ENCODE peak calls at places on chromosomes 1 and 21, in eight cellular contexts. I is prostate gland, Q is A549, L is body of pancreas, V is spleen, W is adrenal gland, G is tibial nerve, H is heart left ventricle. N is an unnamed sample.

GRCh38 chr1:119937198-119937597 is 40.9 kb upstream of the ADAM30 start:
- DNase-seq in I (no peak), Q (no peak), L (no peak), V (no peak), W (no peak), G (no peak), H (no peak), N (no peak)

GRCh38 chr1:31166462-31166861 is 73.2 kb downstream of the NKAIN1 start:
- DNase-seq in I (no peak), Q (no peak), L (no peak), V (no peak), W (no peak), G (no peak), H (no peak), N (no peak)

GRCh38 chr1:213549982-213550381 is 437.8 kb upstream of the PROX1 start:
- DNase-seq in I (no peak), Q (no peak), L (no peak), V (no peak), W (no peak), G (no peak), H (no peak), N (no peak)

GRCh38 chr1:156146006-156146748 is 7.2 kb upstream of the SEMA4A start:
- DNase-seq in I (peak), Q (peak), L (peak), V (peak), W (peak), G (no peak), H (peak), N (peak)

GRCh38 chr21:41641821-41642368 is 125.0 kb downstream of the RIPK4 start:
- DNase-seq in I (no peak), Q (peak), L (peak), V (no peak), W (peak), G (peak), H (peak), N (peak)

GRCh38 chr1:94970783-94971182 is 43.9 kb upstream of the CNN3 start:
- DNase-seq in I (no peak), Q (no peak), L (no peak), V (no peak), W (no peak), G (no peak), H (no peak), N (peak)

GRCh38 chr1:181222972-181223371 is 134.5 kb downstream of the IER5 start:
- DNase-seq in I (no peak), Q (no peak), L (no peak), V (no peak), W (peak), G (no peak), H (no peak), N (no peak)

GRCh38 chr1:201753492-201753891 is 75.5 kb upstream of the IPO9 start:
- DNase-seq in I (no peak), Q (no peak), L (no peak), V (no peak), W (no peak), G (no peak), H (no peak), N (no peak)

GRCh38 chr1:196400478-196401453 is 207.5 kb downstream of the KCNT2 start:
- DNase-seq in I (no peak), Q (no peak), L (no peak), V (no peak), W (peak), G (peak), H (peak), N (peak)

GRCh38 chr1:96865731-96866684 is 144.4 kb downstream of the PTBP2 start:
- DNase-seq in I (no peak), Q (peak), L (no peak), V (no peak), W (peak), G (no peak), H (no peak), N (peak)

GRCh38 chr1:25870614-25871013 is 4.9 kb downstream of the PAQR7 start:
- DNase-seq in I (no peak), Q (no peak), L (no peak), V (no peak), W (no peak), G (no peak), H (no peak), N (no peak)

GRCh38 chr1:71307451-71307850 is 226.6 kb upstream of the ZRANB2 start:
- DNase-seq in I (no peak), Q (no peak), L (no peak), V (no peak), W (no peak), G (no peak), H (no peak), N (no peak)

GRCh38 chr1:38117444-38117887 is 70.9 kb upstream of the POU3F1 start:
- DNase-seq in I (peak), Q (no peak), L (no peak), V (no peak), W (no peak), G (no peak), H (no peak), N (no peak)

GRCh38 chr21:37915941-37916794 is at the start of gene KCNJ6:
- DNase-seq in I (peak), Q (peak), L (peak), V (no peak), W (peak), G (no peak), H (peak), N (no peak)

GRCh38 chr1:244092293-244093264 is 41.5 kb downstream of the ZBTB18 start:
- DNase-seq in I (no peak), Q (peak), L (no peak), V (no peak), W (no peak), G (no peak), H (peak), N (no peak)

GRCh38 chr1:218810336-218810735 is 363.3 kb upstream of the LYPLAL1 start:
- DNase-seq in I (no peak), Q (no peak), L (no peak), V (no peak), W (no peak), G (no peak), H (no peak), N (no peak)

GRCh38 chr1:92502247-92502646 is 15.5 kb upstream of the GFI1 start:
- DNase-seq in I (no peak), Q (no peak), L (no peak), V (no peak), W (no peak), G (no peak), H (no peak), N (no peak)

GRCh38 chr1:57831624-57832023 is 407.8 kb upstream of the DAB1 start:
- DNase-seq in I (no peak), Q (peak), L (no peak), V (no peak), W (no peak), G (no peak), H (no peak), N (peak)

DNA sequence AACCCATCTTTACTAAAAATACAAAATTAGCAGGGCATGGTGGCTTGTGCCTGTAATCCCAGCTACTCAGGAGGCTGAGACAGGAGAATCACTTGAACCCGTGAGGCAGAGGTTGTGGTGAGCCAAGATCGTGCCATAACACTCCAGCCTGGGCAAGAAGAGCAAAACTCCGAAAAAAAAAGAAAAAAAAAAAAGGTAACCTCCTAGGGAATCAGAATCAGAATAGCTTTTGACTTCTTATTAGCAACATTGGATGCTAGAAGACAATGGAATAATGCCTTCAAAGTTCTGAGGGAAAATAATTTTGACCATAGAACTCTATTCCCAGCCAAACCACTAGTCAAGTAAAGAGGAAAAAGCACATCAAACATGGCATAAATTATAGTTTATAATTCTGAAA is 60.9 kb downstream of the LMO4 start:
- DNase-seq in I (no peak), Q (no peak), L (no peak), V (no peak), W (no peak), G (no peak), H (no peak), N (no peak)
- TF ChIP-seq POLR2A in I (no peak), Q (no peak), L (no peak), V (no peak), W (no peak), G (no peak), H (no peak), N (no peak)

GRCh38 chr1:234612352-234613127 is 2.6 kb upstream of the IRF2BP2 start:
- DNase-seq in I (peak), Q (peak), L (peak), V (peak), W (peak), G (peak), H (peak), N (peak)
- TF ChIP-seq POLR2A in I (peak), Q (peak), L (peak), V (peak), W (peak), G (peak), H (peak), N (peak)

GRCh38 chr1:99969260-99969728 is 502 bp upstream of the SLC35A3 start:
- DNase-seq in I (peak), Q (peak), L (no peak), V (no peak), W (no peak), G (no peak), H (no peak), N (no peak)
- TF ChIP-seq POLR2A in I (no peak), Q (no peak), L (no peak), V (no peak), W (no peak), G (no peak), H (no peak), N (no peak)

GRCh38 chr1:32611859-32612188 is 38.5 kb downstream of the ZBTB8OS start:
- DNase-seq in I (no peak), Q (no peak), L (no peak), V (no peak), W (no peak), G (no peak), H (no peak), N (no peak)

GRCh38 chr1:32606972-32607371 is 43.4 kb downstream of the ZBTB8OS start:
- DNase-seq in I (no peak), Q (no peak), L (no peak), V (no peak), W (no peak), G (no peak), H (no peak), N (no peak)

GRCh38 chr1:32609180-32609579 is 41.2 kb downstream of the ZBTB8OS start:
- DNase-seq in I (no peak), Q (no peak), L (no peak), V (no peak), W (no peak), G (no peak), H (no peak), N (no peak)

GRCh38 chr1:32613472-32613871 is 36.9 kb downstream of the ZBTB8OS start:
- DNase-seq in I (no peak), Q (no peak), L (no peak), V (no peak), W (no peak), G (no peak), H (no peak), N (no peak)

DNA sequence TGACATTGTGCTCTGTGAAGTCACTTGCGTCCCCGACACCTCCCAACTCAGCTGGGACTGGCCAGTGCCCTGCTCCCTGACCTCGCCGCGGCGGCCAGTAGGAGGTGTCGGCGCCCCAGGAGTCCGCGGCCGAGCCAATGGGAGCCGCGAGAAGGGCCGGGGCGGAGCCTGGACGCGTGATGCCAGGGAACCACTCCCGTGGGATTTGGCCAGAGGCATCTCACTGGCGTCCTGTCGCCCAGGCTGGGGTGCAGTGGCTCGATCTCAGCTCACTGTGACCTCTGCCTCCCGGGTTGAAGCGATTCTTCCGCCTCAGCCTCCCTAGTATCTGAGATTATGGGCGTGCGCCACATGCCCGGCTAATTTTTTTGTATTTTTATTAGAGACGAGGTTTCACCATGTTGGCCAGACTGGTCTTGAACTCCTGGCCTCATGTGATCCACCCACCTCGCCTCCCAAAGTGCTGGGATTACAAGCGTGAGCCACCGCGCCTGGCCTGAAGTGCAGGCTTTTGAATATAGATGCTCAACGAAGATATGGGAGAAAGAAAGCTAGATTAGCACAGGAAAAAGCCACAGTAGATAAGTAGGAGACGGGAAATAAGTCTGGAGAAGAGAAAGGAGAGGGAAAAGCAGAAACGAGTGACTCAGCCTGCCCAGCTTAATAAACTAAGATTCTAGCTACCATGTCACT is 38.0 kb downstream of the ZBTB8OS start:
- DNase-seq in I (peak), Q (peak), L (peak), V (peak), W (peak), G (peak), H (peak), N (peak)
- TF ChIP-seq POLR2A in I (peak), Q (peak), L (peak), V (no peak), W (peak), G (no peak), H (peak), N (peak)

GRCh38 chr1:61078611-61079010 is 3.8 kb upstream of the NFIA start:
- DNase-seq in I (no peak), Q (no peak), L (no peak), V (no peak), W (no peak), G (no peak), H (no peak), N (no peak)

GRCh38 chr1:61079276-61079897 is 3.0 kb upstream of the NFIA start:
- DNase-seq in I (no peak), Q (no peak), L (peak), V (no peak), W (no peak), G (no peak), H (no peak), N (no peak)

GRCh38 chr1:61079898-61080336 is 2.4 kb upstream of the NFIA start:
- DNase-seq in I (peak), Q (peak), L (peak), V (peak), W (peak), G (peak), H (peak), N (no peak)

GRCh38 chr1:61077676-61078521 is 4.5 kb upstream of the NFIA start:
- DNase-seq in I (peak), Q (peak), L (peak), V (peak), W (peak), G (peak), H (peak), N (peak)

GRCh38 chr1:61076728-61077675 is 5.4 kb upstream of the NFIA start:
- DNase-seq in I (peak), Q (peak), L (peak), V (peak), W (peak), G (peak), H (peak), N (no peak)
- TF ChIP-seq POLR2A in I (no peak), Q (peak), L (peak), V (no peak), W (peak), G (no peak), H (peak), N (peak)

DNA sequence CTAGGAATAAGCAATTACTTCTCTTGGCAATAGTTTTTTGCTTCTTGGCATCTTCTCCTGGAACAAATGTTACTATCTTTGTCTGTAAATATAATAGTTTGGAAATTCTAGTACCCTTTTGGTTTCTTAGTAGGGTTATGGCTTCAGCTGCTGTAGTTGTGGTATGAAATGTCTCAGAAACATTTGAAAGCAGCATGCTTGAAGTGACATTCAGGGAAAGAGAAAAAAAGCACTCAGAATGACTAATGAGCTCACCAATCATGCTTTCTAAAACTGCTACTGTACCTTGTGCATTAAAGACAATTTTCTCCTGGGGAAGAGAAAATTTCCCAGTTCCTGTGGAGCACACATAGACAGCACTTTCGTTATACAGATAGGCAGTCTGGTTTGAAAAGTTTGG is 21.0 kb downstream of the NUP133 start:
- DNase-seq in I (no peak), Q (no peak), L (no peak), V (no peak), W (no peak), G (no peak), H (no peak), N (no peak)
- TF ChIP-seq POLR2A in I (no peak), Q (no peak), L (no peak), V (no peak), W (no peak), G (no peak), H (no peak), N (no peak)

DNA sequence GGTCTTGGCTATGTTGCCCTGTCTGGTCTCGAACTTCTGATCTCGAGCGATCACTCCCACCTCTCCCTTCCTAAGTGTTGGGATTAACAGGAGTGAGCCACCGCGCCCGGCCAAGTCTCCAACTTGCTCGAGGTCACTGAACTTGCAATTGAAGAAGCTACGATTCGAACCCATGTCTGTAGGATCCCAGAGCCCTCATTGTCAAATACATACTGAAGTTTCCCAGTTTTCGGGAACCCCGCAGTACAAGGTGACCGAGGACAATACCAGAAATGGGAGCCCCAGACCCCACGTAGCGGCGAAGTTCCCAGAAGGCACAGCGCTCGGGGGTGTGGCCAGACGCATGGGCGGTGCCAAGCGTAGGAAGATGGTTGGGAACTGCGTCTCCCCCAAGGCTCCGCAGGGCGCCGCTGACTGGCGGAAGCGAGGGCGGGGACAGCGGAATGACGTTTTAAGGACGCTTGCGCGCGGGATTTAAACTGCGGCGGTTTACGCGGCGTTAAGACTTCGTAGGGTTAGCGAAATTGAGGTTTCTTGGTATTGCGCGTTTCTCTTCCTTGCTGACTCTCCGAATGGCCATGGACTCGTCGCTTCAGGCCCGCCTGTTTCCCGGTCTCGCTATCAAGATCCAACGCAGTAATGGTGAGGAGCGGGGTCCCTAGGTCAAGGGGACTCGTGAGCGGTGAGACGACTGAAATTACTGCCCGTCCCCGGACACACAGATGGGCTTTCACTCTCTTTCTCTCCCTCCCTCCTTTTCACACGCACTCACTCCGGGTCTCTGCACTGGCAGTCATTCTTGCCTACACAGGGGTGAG is at the start of gene KIF2C:
- DNase-seq in I (peak), Q (peak), L (peak), V (peak), W (peak), G (peak), H (peak), N (peak)
- TF ChIP-seq POLR2A in I (peak), Q (peak), L (peak), V (peak), W (peak), G (peak), H (peak), N (peak)